ENCODE peak calls at places on chromosomes 1 and 21, in nine cellular contexts. Z is heart left ventricle, D is caudate nucleus, Y is adrenal gland, M is IMR-90, T is fibroblast of lung, N is AG04450, I is uterus, W is psoas muscle. K is an unnamed sample.

GRCh38 chr21:41846033-41846317 is 33.2 kb downstream of the PRDM15 start:
- DNase-seq in Z (no peak), D (no peak), Y (no peak), M (no peak), T (no peak), N (no peak), I (no peak), W (no peak), K (no peak)

GRCh38 chr1:240555524-240555923 is 56.4 kb downstream of the GREM2 start:
- DNase-seq in Z (no peak), D (no peak), Y (no peak), M (no peak), T (no peak), N (no peak), I (no peak), W (no peak), K (no peak)

GRCh38 chr1:158054721-158055120 is 61.3 kb downstream of the KIRREL1 start:
- DNase-seq in Z (no peak), D (no peak), Y (no peak), M (no peak), T (no peak), N (no peak), I (no peak), W (no peak), K (no peak)

GRCh38 chr21:46008893-46009635 is 27.5 kb downstream of the COL6A1 start:
- DNase-seq in Z (no peak), D (no peak), Y (no peak), M (no peak), T (no peak), N (no peak), I (no peak), W (no peak), K (no peak)

GRCh38 chr1:244075247-244075722 is 24.2 kb downstream of the ZBTB18 start:
- DNase-seq in Z (no peak), D (no peak), Y (no peak), M (no peak), T (no peak), N (no peak), I (no peak), W (no peak), K (no peak)

GRCh38 chr1:240092301-240093119 is 827 bp downstream of the FMN2 start:
- DNase-seq in Z (peak), D (no peak), Y (no peak), M (peak), T (peak), N (peak), I (peak), W (no peak), K (no peak)

GRCh38 chr1:229661022-229661877 is 35.2 kb downstream of the URB2 start:
- DNase-seq in Z (peak), D (no peak), Y (peak), M (peak), T (peak), N (peak), I (peak), W (peak), K (peak)

GRCh38 chr1:60448866-60449265 is 375.3 kb upstream of the C1orf87 start:
- DNase-seq in Z (no peak), D (no peak), Y (no peak), M (no peak), T (no peak), N (no peak), I (no peak), W (no peak), K (no peak)

GRCh38 chr1:3442331-3442730 is 12.1 kb upstream of the ARHGEF16 start:
- DNase-seq in Z (no peak), D (no peak), Y (no peak), M (no peak), T (no peak), N (no peak), I (no peak), W (peak), K (no peak)

GRCh38 chr1:247440001-247440620 is 17.8 kb downstream of the OR2B11 start:
- DNase-seq in Z (no peak), D (no peak), Y (no peak), M (no peak), T (no peak), N (no peak), I (no peak), W (no peak), K (no peak)

GRCh38 chr1:106875622-106876021 is 180.9 kb upstream of the PRMT6 start:
- DNase-seq in Z (no peak), D (no peak), Y (no peak), M (no peak), T (no peak), N (no peak), I (no peak), W (no peak), K (no peak)

GRCh38 chr1:60132985-60133673 is 59.6 kb upstream of the C1orf87 start:
- DNase-seq in Z (no peak), D (no peak), Y (no peak), M (peak), T (peak), N (peak), I (no peak), W (no peak), K (no peak)

GRCh38 chr1:195733826-195734225 is 874.4 kb downstream of the KCNT2 start:
- DNase-seq in Z (no peak), D (no peak), Y (no peak), M (no peak), T (no peak), N (no peak), I (no peak), W (no peak), K (no peak)

GRCh38 chr1:29331731-29332130 is 95.4 kb downstream of the PTPRU start:
- DNase-seq in Z (no peak), D (no peak), Y (no peak), M (no peak), T (no peak), N (no peak), I (no peak), W (no peak), K (no peak)

GRCh38 chr1:228275435-228276342 is 67.8 kb downstream of the OBSCN start:
- DNase-seq in Z (peak), D (no peak), Y (peak), M (peak), T (peak), N (peak), I (peak), W (peak), K (no peak)

GRCh38 chr1:68320349-68320748 is 88.0 kb upstream of the WLS start:
- DNase-seq in Z (no peak), D (no peak), Y (no peak), M (no peak), T (no peak), N (no peak), I (no peak), W (no peak), K (no peak)

GRCh38 chr1:157748262-157748817 is 28.6 kb downstream of the FCRL2 start:
- DNase-seq in Z (no peak), D (no peak), Y (no peak), M (no peak), T (no peak), N (no peak), I (no peak), W (no peak), K (no peak)

GRCh38 chr1:39653546-39654031 is 14.1 kb upstream of the HEYL start:
- DNase-seq in Z (peak), D (peak), Y (peak), M (peak), T (peak), N (peak), I (peak), W (peak), K (peak)

GRCh38 chr1:82718719-82719419 is 918.1 kb downstream of the ADGRL2 start:
- DNase-seq in Z (no peak), D (no peak), Y (no peak), M (no peak), T (no peak), N (no peak), I (no peak), W (no peak), K (no peak)

GRCh38 chr1:221494670-221495069 is 247.2 kb downstream of the DUSP10 start:
- DNase-seq in Z (no peak), D (no peak), Y (no peak), M (peak), T (peak), N (no peak), I (no peak), W (peak), K (no peak)

GRCh38 chr1:26838474-26839338 is 12.2 kb downstream of the ZDHHC18 start:
- DNase-seq in Z (peak), D (no peak), Y (peak), M (no peak), T (no peak), N (no peak), I (no peak), W (peak), K (no peak)

GRCh38 chr1:31669786-31670582 is 25.3 kb upstream of the PEF1 start:
- DNase-seq in Z (peak), D (no peak), Y (peak), M (peak), T (peak), N (no peak), I (peak), W (peak), K (no peak)

GRCh38 chr1:61081135-61081636 is 1.2 kb upstream of the NFIA start:
- DNase-seq in Z (no peak), D (no peak), Y (no peak), M (no peak), T (no peak), N (no peak), I (no peak), W (no peak), K (no peak)

GRCh38 chr1:38221006-38221649 is 174.5 kb upstream of the POU3F1 start:
- DNase-seq in Z (no peak), D (no peak), Y (no peak), M (peak), T (peak), N (peak), I (no peak), W (no peak), K (no peak)

GRCh38 chr1:36349241-36349671 is 25.8 kb upstream of the EVA1B start:
- DNase-seq in Z (peak), D (no peak), Y (no peak), M (peak), T (peak), N (no peak), I (no peak), W (peak), K (no peak)

GRCh38 chr1:232184561-232185530 is 445.1 kb downstream of the SIPA1L2 start:
- DNase-seq in Z (no peak), D (no peak), Y (peak), M (no peak), T (no peak), N (no peak), I (no peak), W (no peak), K (no peak)

GRCh38 chr1:23149110-23149509 is 19.5 kb downstream of the LUZP1 start:
- DNase-seq in Z (no peak), D (no peak), Y (no peak), M (no peak), T (peak), N (no peak), I (no peak), W (no peak), K (no peak)

GRCh38 chr1:231867607-231868006 is 241.0 kb downstream of the DISC1 start:
- DNase-seq in Z (no peak), D (no peak), Y (no peak), M (peak), T (peak), N (no peak), I (no peak), W (no peak), K (no peak)

GRCh38 chr1:3672971-3673361 is 20.6 kb downstream of the TP73 start:
- DNase-seq in Z (peak), D (no peak), Y (no peak), M (no peak), T (no peak), N (no peak), I (no peak), W (peak), K (no peak)

GRCh38 chr1:24693827-24694379 is 50.8 kb downstream of the SRRM1 start:
- DNase-seq in Z (no peak), D (no peak), Y (no peak), M (no peak), T (no peak), N (no peak), I (no peak), W (no peak), K (no peak)

GRCh38 chr1:1237874-1238701 is 6.1 kb downstream of the B3GALT6 start:
- DNase-seq in Z (no peak), D (no peak), Y (no peak), M (no peak), T (no peak), N (no peak), I (no peak), W (no peak), K (no peak)

GRCh38 chr1:234782057-234782800 is 172.3 kb upstream of the IRF2BP2 start:
- DNase-seq in Z (no peak), D (no peak), Y (no peak), M (peak), T (no peak), N (no peak), I (no peak), W (no peak), K (no peak)

DNA sequence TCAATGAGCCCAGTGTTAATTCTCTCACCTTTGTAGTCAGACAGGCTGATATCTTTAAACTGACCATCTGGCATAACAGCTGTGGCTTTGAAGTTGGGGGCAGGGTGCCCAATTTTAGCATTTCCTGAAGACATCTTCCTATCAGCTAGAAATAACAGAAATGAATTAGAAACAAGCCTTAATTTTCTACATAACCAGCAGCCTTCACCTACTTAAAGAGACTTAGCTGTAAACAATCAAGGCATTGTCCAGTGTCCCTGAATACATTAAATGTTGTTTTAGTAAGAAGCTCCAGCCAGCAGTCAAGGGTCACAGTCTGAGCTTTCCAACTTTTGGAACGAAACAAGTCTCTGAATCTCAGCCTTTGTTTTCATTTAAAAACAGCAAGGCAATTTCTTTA is 2.8 kb downstream of the PRDX1 start:
- DNase-seq in Z (no peak), D (no peak), Y (no peak), M (no peak), T (peak), N (no peak), I (no peak), W (no peak), K (no peak)
- H3K27ac ChIP-seq in Z (no peak), D (peak), Y (no peak), M (no peak), T (no peak), N (no peak), I (no peak), W (peak), K (no peak)

GRCh38 chr1:236060286-236060685 is 4.6 kb downstream of the NID1 start:
- DNase-seq in Z (no peak), D (no peak), Y (no peak), M (no peak), T (no peak), N (no peak), I (no peak), W (no peak), K (no peak)
- H3K27ac ChIP-seq in Z (peak), D (no peak), Y (no peak), M (no peak), T (no peak), N (no peak), I (peak), W (no peak), K (no peak)

DNA sequence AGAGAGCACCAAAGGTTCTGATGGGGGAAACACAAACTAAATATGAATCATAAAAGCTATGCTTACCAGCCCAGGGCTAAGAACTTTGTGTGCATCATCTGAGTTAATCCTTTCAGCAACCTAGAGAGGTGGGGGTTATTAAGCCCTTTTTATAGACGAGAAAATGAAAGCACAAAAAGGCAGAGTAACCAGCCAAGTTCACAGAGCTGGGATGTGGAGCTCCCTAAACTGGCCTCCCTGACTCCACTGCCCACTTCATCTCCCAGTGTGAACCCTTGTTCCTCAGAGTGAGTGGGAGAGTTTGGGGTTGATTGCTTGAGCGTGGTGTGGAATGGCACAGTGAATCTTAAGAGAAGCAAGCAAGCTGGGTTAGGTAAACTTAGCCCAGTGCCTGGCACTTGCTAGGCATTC is 10.8 kb upstream of the BCAR3 start:
- DNase-seq in Z (no peak), D (no peak), Y (no peak), M (peak), T (peak), N (no peak), I (no peak), W (no peak), K (no peak)
- H3K27ac ChIP-seq in Z (no peak), D (no peak), Y (no peak), M (peak), T (peak), N (peak), I (peak), W (no peak), K (peak)

DNA sequence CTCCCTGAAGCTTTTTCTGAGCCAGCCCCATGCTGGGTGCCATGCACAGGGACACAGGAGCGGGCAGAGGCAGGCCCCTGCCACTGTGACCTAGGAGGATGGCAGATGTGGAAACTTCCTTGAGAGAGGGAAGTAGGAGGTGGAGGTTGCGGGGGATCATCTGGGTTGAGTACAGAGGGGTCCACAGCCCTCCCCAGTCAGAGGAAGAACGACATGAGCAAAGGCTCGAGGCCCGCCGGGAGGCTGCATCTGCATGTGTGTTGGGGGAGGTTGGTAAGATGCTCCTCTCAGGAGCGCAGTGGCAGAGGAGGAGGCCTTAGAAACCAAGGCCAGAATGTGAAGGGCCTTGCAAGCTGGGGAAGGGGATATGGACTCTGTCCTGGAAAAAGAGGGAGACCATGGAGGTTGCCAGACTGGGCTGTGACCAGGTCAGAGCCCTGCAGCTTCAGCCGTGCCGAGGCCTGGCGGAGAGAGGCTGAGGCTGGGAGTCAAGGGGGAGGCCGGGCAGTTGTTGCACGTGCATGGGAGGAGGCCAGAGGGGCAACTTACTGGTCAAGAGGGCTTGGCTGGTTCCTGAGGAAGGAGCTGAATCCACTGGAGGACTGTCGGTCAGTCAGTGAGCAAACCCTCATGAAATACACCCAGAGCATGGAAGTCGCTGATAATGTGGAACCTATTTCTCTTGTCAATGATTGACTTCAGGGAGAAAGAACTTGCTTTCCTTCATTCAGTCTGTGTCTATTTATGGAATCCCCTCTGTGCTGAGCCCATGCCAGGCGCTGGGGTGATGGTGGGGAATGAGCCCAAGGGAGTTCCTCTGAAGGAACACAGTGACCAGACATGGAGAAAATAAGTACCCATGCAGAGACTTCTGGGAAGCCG is 31.7 kb downstream of the A3GALT2 start:
- DNase-seq in Z (no peak), D (no peak), Y (no peak), M (no peak), T (no peak), N (no peak), I (no peak), W (no peak), K (no peak)
- H3K27ac ChIP-seq in Z (no peak), D (no peak), Y (no peak), M (no peak), T (no peak), N (no peak), I (no peak), W (peak), K (no peak)

GRCh38 chr21:44905725-44906084 is 15.0 kb downstream of the ITGB2 start:
- DNase-seq in Z (peak), D (no peak), Y (peak), M (no peak), T (no peak), N (no peak), I (no peak), W (no peak), K (no peak)
- H3K27ac ChIP-seq in Z (no peak), D (no peak), Y (no peak), M (no peak), T (no peak), N (no peak), I (no peak), W (no peak), K (no peak)

GRCh38 chr1:155022136-155022926 is 11.2 kb downstream of the DCST2 start:
- DNase-seq in Z (no peak), D (no peak), Y (no peak), M (no peak), T (no peak), N (no peak), I (no peak), W (no peak), K (no peak)
- H3K27ac ChIP-seq in Z (no peak), D (no peak), Y (no peak), M (no peak), T (no peak), N (no peak), I (no peak), W (no peak), K (no peak)

GRCh38 chr1:242055921-242056320 is 57.0 kb upstream of the MAP1LC3C start:
- DNase-seq in Z (no peak), D (no peak), Y (no peak), M (no peak), T (no peak), N (no peak), I (no peak), W (no peak), K (no peak)
- H3K27ac ChIP-seq in Z (no peak), D (no peak), Y (peak), M (no peak), T (no peak), N (no peak), I (no peak), W (no peak), K (no peak)

GRCh38 chr1:48031676-48032075 is 34.5 kb upstream of the TRABD2B start:
- DNase-seq in Z (no peak), D (no peak), Y (no peak), M (no peak), T (peak), N (no peak), I (no peak), W (no peak), K (no peak)
- H3K27ac ChIP-seq in Z (no peak), D (no peak), Y (no peak), M (no peak), T (no peak), N (no peak), I (no peak), W (no peak), K (no peak)

GRCh38 chr1:30348147-30348546 is 375.2 kb downstream of the MATN1 start:
- DNase-seq in Z (no peak), D (no peak), Y (no peak), M (no peak), T (no peak), N (no peak), I (no peak), W (no peak), K (no peak)
- H3K27ac ChIP-seq in Z (no peak), D (no peak), Y (no peak), M (no peak), T (no peak), N (no peak), I (no peak), W (no peak), K (no peak)